ENCODE peak calls at places on chromosomes 5 and 9, in five cellular contexts. One of them, this sample, is unnamed.

GRCh38 chr5:163460562-163461176 is at the start of gene HMMR:
- ATAC-seq in upper lobe of left lung: no peak
- ATAC-seq in HepG2: peak
- ATAC-seq in K562: peak
- ATAC-seq in A549: peak
- ATAC-seq in this sample: no peak

GRCh38 chr5:111072949-111073682 is 1.6 kb downstream of the TSLP start:
- ATAC-seq in upper lobe of left lung: peak
- ATAC-seq in HepG2: peak
- ATAC-seq in K562: peak
- ATAC-seq in A549: peak
- ATAC-seq in this sample: peak

GRCh38 chr9:536597-537511 is 304.6 kb upstream of the DMRT1 start:
- ATAC-seq in upper lobe of left lung: no peak
- ATAC-seq in HepG2: no peak
- ATAC-seq in K562: no peak
- ATAC-seq in A549: no peak
- ATAC-seq in this sample: no peak

GRCh38 chr5:9924614-9925013 is 294.5 kb upstream of the TAS2R1 start:
- ATAC-seq in upper lobe of left lung: peak
- ATAC-seq in HepG2: no peak
- ATAC-seq in K562: no peak
- ATAC-seq in A549: peak
- ATAC-seq in this sample: no peak

GRCh38 chr9:90447773-90448172 is 194.9 kb downstream of the DIRAS2 start:
- ATAC-seq in upper lobe of left lung: no peak
- ATAC-seq in HepG2: no peak
- ATAC-seq in K562: no peak
- ATAC-seq in A549: no peak
- ATAC-seq in this sample: no peak

GRCh38 chr9:125889524-125890473 is 142.6 kb downstream of the PBX3 start:
- ATAC-seq in upper lobe of left lung: no peak
- ATAC-seq in HepG2: peak
- ATAC-seq in K562: no peak
- ATAC-seq in A549: peak
- ATAC-seq in this sample: peak

GRCh38 chr9:71349218-71349617 is 227.8 kb upstream of the TRPM3 start:
- ATAC-seq in upper lobe of left lung: no peak
- ATAC-seq in HepG2: no peak
- ATAC-seq in K562: no peak
- ATAC-seq in A549: no peak
- ATAC-seq in this sample: no peak

GRCh38 chr5:458547-459353 is 15.8 kb downstream of the EXOC3 start:
- ATAC-seq in upper lobe of left lung: no peak
- ATAC-seq in HepG2: no peak
- ATAC-seq in K562: no peak
- ATAC-seq in A549: peak
- ATAC-seq in this sample: no peak

GRCh38 chr5:134489227-134489944 is 36.1 kb upstream of the JADE2 start:
- ATAC-seq in upper lobe of left lung: no peak
- ATAC-seq in HepG2: no peak
- ATAC-seq in K562: peak
- ATAC-seq in A549: no peak
- ATAC-seq in this sample: no peak

GRCh38 chr9:72473474-72474241 is 47.8 kb upstream of the TMC1 start:
- ATAC-seq in upper lobe of left lung: no peak
- ATAC-seq in HepG2: no peak
- ATAC-seq in K562: no peak
- ATAC-seq in A549: no peak
- ATAC-seq in this sample: no peak

GRCh38 chr9:127179633-127180401 is 57.4 kb upstream of the ANGPTL2 start:
- ATAC-seq in upper lobe of left lung: no peak
- ATAC-seq in HepG2: peak
- ATAC-seq in K562: no peak
- ATAC-seq in A549: no peak
- ATAC-seq in this sample: no peak

GRCh38 chr9:134419684-134420076 is 93.4 kb downstream of the RXRA start:
- ATAC-seq in upper lobe of left lung: no peak
- ATAC-seq in HepG2: peak
- ATAC-seq in K562: peak
- ATAC-seq in A549: peak
- ATAC-seq in this sample: no peak

GRCh38 chr5:53362521-53362941 is 117.9 kb upstream of the FST start:
- ATAC-seq in upper lobe of left lung: no peak
- ATAC-seq in HepG2: no peak
- ATAC-seq in K562: no peak
- ATAC-seq in A549: peak
- ATAC-seq in this sample: no peak
- TF ChIP-seq POLR2A in upper lobe of left lung: no peak
- TF ChIP-seq POLR2A in HepG2: no peak
- TF ChIP-seq POLR2A in K562: no peak
- TF ChIP-seq POLR2A in A549: no peak
- TF ChIP-seq POLR2A in this sample: no peak

DNA sequence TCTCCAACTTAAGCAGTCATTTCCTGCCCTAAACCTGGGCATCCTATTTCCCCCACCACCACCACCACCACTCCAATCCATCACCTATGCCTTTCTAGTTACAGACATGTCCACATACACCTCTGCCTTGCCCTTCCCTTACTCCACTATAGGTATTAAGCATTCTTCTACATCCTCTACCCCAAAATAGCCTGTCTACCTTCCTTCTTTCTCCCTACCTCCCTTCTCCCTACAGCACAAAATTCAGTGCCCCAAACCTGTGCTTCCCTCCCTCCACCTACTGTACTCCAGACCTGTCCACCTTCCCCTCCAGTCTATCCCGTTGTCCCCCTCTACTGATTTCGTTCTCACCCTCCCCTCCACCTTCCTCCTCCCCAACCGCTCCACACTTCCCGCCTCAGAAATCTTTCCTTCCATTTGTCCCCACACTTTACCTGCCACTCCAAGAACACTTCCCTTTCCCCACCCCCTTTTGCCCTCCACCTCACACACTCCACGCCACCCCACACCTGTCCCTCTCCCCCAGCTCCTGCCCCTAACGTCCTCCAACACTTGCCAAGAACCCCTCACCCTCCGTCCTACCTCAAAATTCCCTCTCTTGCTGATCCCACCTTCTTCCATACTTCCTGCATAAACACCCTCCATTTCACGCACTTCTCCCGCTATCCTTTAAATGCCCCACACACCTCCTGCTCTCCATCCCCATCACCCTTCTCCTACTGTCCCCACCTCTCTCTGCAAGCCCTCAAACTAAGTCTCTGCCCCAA is 1.5 kb downstream of the STRBP start:
- ATAC-seq in upper lobe of left lung: no peak
- ATAC-seq in HepG2: no peak
- ATAC-seq in K562: no peak
- ATAC-seq in A549: no peak
- ATAC-seq in this sample: no peak
- TF ChIP-seq POLR2A in upper lobe of left lung: no peak
- TF ChIP-seq POLR2A in HepG2: no peak
- TF ChIP-seq POLR2A in K562: peak
- TF ChIP-seq POLR2A in A549: no peak
- TF ChIP-seq POLR2A in this sample: no peak

GRCh38 chr5:72320022-72320898 is at the start of the genes MRPS27 and PTCD2:
- ATAC-seq in upper lobe of left lung: peak
- ATAC-seq in HepG2: peak
- ATAC-seq in K562: peak
- ATAC-seq in A549: peak
- ATAC-seq in this sample: peak
- TF ChIP-seq POLR2A in upper lobe of left lung: peak
- TF ChIP-seq POLR2A in HepG2: peak
- TF ChIP-seq POLR2A in K562: peak
- TF ChIP-seq POLR2A in A549: peak
- TF ChIP-seq POLR2A in this sample: peak

GRCh38 chr5:154712518-154713437 is 42.4 kb upstream of the LARP1 start:
- ATAC-seq in upper lobe of left lung: peak
- ATAC-seq in HepG2: peak
- ATAC-seq in K562: peak
- ATAC-seq in A549: peak
- ATAC-seq in this sample: no peak
- TF ChIP-seq POLR2A in upper lobe of left lung: no peak
- TF ChIP-seq POLR2A in HepG2: no peak
- TF ChIP-seq POLR2A in K562: no peak
- TF ChIP-seq POLR2A in A549: no peak
- TF ChIP-seq POLR2A in this sample: no peak

GRCh38 chr5:170067574-170068170 is 38.0 kb upstream of the FOXI1 start:
- ATAC-seq in upper lobe of left lung: no peak
- ATAC-seq in HepG2: no peak
- ATAC-seq in K562: no peak
- ATAC-seq in A549: no peak
- ATAC-seq in this sample: no peak

GRCh38 chr5:170071748-170072147 is 33.9 kb upstream of the FOXI1 start:
- ATAC-seq in upper lobe of left lung: no peak
- ATAC-seq in HepG2: no peak
- ATAC-seq in K562: no peak
- ATAC-seq in A549: no peak
- ATAC-seq in this sample: no peak

GRCh38 chr5:170070556-170071412 is 34.9 kb upstream of the FOXI1 start:
- ATAC-seq in upper lobe of left lung: no peak
- ATAC-seq in HepG2: peak
- ATAC-seq in K562: peak
- ATAC-seq in A549: peak
- ATAC-seq in this sample: no peak

GRCh38 chr5:170069512-170069911 is 36.2 kb upstream of the FOXI1 start:
- ATAC-seq in upper lobe of left lung: no peak
- ATAC-seq in HepG2: no peak
- ATAC-seq in K562: no peak
- ATAC-seq in A549: no peak
- ATAC-seq in this sample: no peak

DNA sequence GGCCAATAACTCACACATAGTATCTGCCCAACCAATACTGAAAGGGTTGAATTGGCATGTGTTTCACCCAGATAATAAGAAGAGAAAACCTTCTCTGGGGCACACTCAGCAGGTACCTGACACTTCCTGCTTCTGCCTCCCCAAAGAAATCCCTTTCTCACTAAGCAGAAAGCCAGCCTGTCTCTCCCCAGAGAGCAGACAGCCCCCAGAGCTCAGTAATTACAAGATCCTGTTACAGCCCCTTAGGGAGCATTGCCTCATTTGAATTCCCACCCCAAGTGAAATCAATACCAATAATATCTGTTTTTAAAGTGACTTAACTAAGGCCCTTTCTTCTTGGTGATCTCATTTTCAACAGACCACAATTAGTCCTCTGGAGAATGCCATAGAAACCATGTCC is 38.5 kb upstream of the FOXI1 start:
- ATAC-seq in upper lobe of left lung: no peak
- ATAC-seq in HepG2: no peak
- ATAC-seq in K562: no peak
- ATAC-seq in A549: no peak
- ATAC-seq in this sample: no peak
- TF ChIP-seq POLR2A in upper lobe of left lung: no peak
- TF ChIP-seq POLR2A in HepG2: no peak
- TF ChIP-seq POLR2A in K562: no peak
- TF ChIP-seq POLR2A in A549: no peak
- TF ChIP-seq POLR2A in this sample: no peak

GRCh38 chr9:21993893-21994525 is at the start of gene CDKN2A:
- ATAC-seq in upper lobe of left lung: peak
- ATAC-seq in HepG2: peak
- ATAC-seq in K562: no peak
- ATAC-seq in A549: no peak
- ATAC-seq in this sample: peak

GRCh38 chr9:21994526-21994995 is at the start of gene CDKN2B-AS1:
- ATAC-seq in upper lobe of left lung: peak
- ATAC-seq in HepG2: peak
- ATAC-seq in K562: no peak
- ATAC-seq in A549: no peak
- ATAC-seq in this sample: peak

GRCh38 chr9:21996438-21996837 is 1.8 kb downstream of the CDKN2B-AS1 start:
- ATAC-seq in upper lobe of left lung: no peak
- ATAC-seq in HepG2: no peak
- ATAC-seq in K562: no peak
- ATAC-seq in A549: no peak
- ATAC-seq in this sample: no peak

GRCh38 chr9:21995652-21996275 is 1.2 kb downstream of the CDKN2B-AS1 start:
- ATAC-seq in upper lobe of left lung: peak
- ATAC-seq in HepG2: peak
- ATAC-seq in K562: no peak
- ATAC-seq in A549: no peak
- ATAC-seq in this sample: peak

GRCh38 chr9:21994996-21995651 is 533 bp downstream of the CDKN2B-AS1 start:
- ATAC-seq in upper lobe of left lung: peak
- ATAC-seq in HepG2: peak
- ATAC-seq in K562: no peak
- ATAC-seq in A549: no peak
- ATAC-seq in this sample: peak
- TF ChIP-seq POLR2A in upper lobe of left lung: peak
- TF ChIP-seq POLR2A in HepG2: no peak
- TF ChIP-seq POLR2A in K562: no peak
- TF ChIP-seq POLR2A in A549: no peak
- TF ChIP-seq POLR2A in this sample: no peak

GRCh38 chr9:119441338-119441737 is 72.1 kb upstream of the BRINP1 start:
- ATAC-seq in upper lobe of left lung: no peak
- ATAC-seq in HepG2: no peak
- ATAC-seq in K562: no peak
- ATAC-seq in A549: no peak
- ATAC-seq in this sample: no peak
- TF ChIP-seq POLR2A in upper lobe of left lung: no peak
- TF ChIP-seq POLR2A in HepG2: no peak
- TF ChIP-seq POLR2A in K562: no peak
- TF ChIP-seq POLR2A in A549: no peak
- TF ChIP-seq POLR2A in this sample: no peak

DNA sequence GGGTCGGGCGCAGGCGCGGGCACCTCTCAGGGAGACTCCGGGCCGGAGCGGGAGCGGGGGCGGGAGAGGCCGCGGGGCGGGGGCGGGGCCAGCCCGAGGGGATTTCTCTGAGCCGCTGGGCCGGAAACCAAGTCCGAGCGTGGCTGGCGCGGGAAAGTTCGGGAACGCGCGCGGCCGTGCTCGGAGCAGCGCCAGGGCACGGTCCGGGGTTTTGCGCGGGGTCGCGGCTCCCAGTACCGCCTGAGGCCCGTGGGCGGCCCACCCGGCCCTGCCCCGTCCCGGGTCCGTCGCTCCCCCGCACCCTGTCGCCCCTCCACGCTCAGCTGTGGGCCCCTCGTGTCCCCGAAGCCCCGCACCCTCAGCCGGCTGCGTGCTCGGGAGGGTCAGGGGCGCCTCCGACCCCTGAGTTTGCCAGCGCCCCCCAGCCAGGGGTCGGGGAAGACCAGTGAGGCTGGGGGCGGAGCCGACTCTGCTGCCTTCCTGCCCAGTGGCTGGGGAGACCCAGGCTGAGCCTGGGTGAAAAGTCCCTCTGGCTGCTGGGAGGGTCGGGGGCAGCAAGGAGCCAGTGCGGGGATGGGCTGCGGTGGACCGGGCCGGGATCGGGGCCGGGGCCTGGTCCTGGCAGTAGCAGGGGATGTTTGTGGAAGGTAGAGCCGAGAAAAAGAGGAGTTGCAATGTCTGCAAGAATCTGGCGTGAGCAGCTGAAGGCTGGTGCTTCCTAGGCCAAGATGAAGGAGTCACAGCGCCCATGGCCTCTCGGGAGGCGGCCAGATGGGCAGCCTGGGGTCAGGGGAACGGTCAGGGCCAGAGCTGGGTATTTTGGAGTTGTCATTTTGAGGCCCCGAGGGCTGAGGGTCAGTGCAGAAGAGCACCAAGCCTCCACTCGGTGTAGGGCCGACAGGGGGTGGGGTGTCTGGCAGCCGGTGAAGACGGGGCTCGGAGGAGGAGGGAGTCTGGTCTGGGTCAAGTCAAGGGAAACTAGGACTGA is 588 bp downstream of the TRAF2 start:
- ATAC-seq in upper lobe of left lung: peak
- ATAC-seq in HepG2: peak
- ATAC-seq in K562: peak
- ATAC-seq in A549: peak
- ATAC-seq in this sample: peak
- TF ChIP-seq POLR2A in upper lobe of left lung: no peak
- TF ChIP-seq POLR2A in HepG2: no peak
- TF ChIP-seq POLR2A in K562: peak
- TF ChIP-seq POLR2A in A549: no peak
- TF ChIP-seq POLR2A in this sample: no peak